ENCODE peak calls at places on chromosomes 12 and 14, in seven cellular contexts. One of them, this sample, is unnamed.

GRCh38 chr14:77043177-77043983 is 14.9 kb upstream of the IRF2BPL start:
- DNase-seq in GM20000: no peak
- DNase-seq in transverse colon: no peak
- DNase-seq in fibroblast of the aortic adventitia: peak
- DNase-seq in endothelial cell: no peak
- DNase-seq in HFF-Myc: no peak
- DNase-seq in ovary: peak
- DNase-seq in this sample: peak

GRCh38 chr12:58293308-58293983 is 352.1 kb downstream of the ATP23 start:
- DNase-seq in GM20000: no peak
- DNase-seq in fibroblast of the aortic adventitia: no peak
- DNase-seq in ovary: no peak
- DNase-seq in HFF-Myc: no peak
- DNase-seq in transverse colon: no peak
- DNase-seq in endothelial cell: no peak
- DNase-seq in this sample: no peak

GRCh38 chr14:59337151-59337611 is 128.0 kb downstream of the GPR135 start:
- DNase-seq in fibroblast of the aortic adventitia: peak
- DNase-seq in GM20000: no peak
- DNase-seq in transverse colon: peak
- DNase-seq in ovary: peak
- DNase-seq in HFF-Myc: no peak
- DNase-seq in endothelial cell: no peak
- DNase-seq in this sample: no peak

GRCh38 chr12:18723752-18724151 is 14.1 kb downstream of the PLCZ1 start:
- DNase-seq in HFF-Myc: peak
- DNase-seq in ovary: no peak
- DNase-seq in GM20000: no peak
- DNase-seq in fibroblast of the aortic adventitia: peak
- DNase-seq in transverse colon: no peak
- DNase-seq in endothelial cell: no peak
- DNase-seq in this sample: no peak

GRCh38 chr12:122265433-122265832 is 861 bp downstream of the VPS33A start:
- DNase-seq in ovary: no peak
- DNase-seq in GM20000: no peak
- DNase-seq in fibroblast of the aortic adventitia: no peak
- DNase-seq in transverse colon: no peak
- DNase-seq in HFF-Myc: no peak
- DNase-seq in endothelial cell: no peak
- DNase-seq in this sample: no peak

GRCh38 chr14:101456246-101457159 is 104.8 kb upstream of the DIO3 start:
- DNase-seq in fibroblast of the aortic adventitia: no peak
- DNase-seq in ovary: peak
- DNase-seq in HFF-Myc: no peak
- DNase-seq in GM20000: no peak
- DNase-seq in transverse colon: no peak
- DNase-seq in endothelial cell: no peak
- DNase-seq in this sample: no peak

GRCh38 chr12:126493366-126494108 is 1428.3 kb downstream of the AACS start:
- DNase-seq in endothelial cell: no peak
- DNase-seq in HFF-Myc: no peak
- DNase-seq in GM20000: no peak
- DNase-seq in transverse colon: no peak
- DNase-seq in fibroblast of the aortic adventitia: peak
- DNase-seq in ovary: no peak
- DNase-seq in this sample: no peak

GRCh38 chr14:43140453-43140852 is 1366.6 kb downstream of the FSCB start:
- DNase-seq in HFF-Myc: no peak
- DNase-seq in fibroblast of the aortic adventitia: no peak
- DNase-seq in endothelial cell: no peak
- DNase-seq in ovary: no peak
- DNase-seq in transverse colon: no peak
- DNase-seq in GM20000: no peak
- DNase-seq in this sample: no peak

GRCh38 chr14:33897878-33898535 is 52.9 kb downstream of the EGLN3 start:
- DNase-seq in endothelial cell: no peak
- DNase-seq in transverse colon: no peak
- DNase-seq in fibroblast of the aortic adventitia: no peak
- DNase-seq in GM20000: no peak
- DNase-seq in ovary: no peak
- DNase-seq in HFF-Myc: no peak
- DNase-seq in this sample: no peak

GRCh38 chr12:106118-106561 is 39.6 kb downstream of the IQSEC3 start:
- DNase-seq in endothelial cell: peak
- DNase-seq in transverse colon: peak
- DNase-seq in fibroblast of the aortic adventitia: no peak
- DNase-seq in HFF-Myc: no peak
- DNase-seq in ovary: no peak
- DNase-seq in GM20000: peak
- DNase-seq in this sample: peak

GRCh38 chr12:70267550-70267949 is 24.3 kb downstream of the CNOT2 start:
- DNase-seq in fibroblast of the aortic adventitia: peak
- DNase-seq in ovary: no peak
- DNase-seq in HFF-Myc: peak
- DNase-seq in endothelial cell: no peak
- DNase-seq in GM20000: no peak
- DNase-seq in transverse colon: no peak
- DNase-seq in this sample: no peak

GRCh38 chr12:40063424-40063823 is 42.5 kb downstream of the SLC2A13 start:
- DNase-seq in endothelial cell: no peak
- DNase-seq in transverse colon: no peak
- DNase-seq in HFF-Myc: no peak
- DNase-seq in fibroblast of the aortic adventitia: peak
- DNase-seq in GM20000: no peak
- DNase-seq in ovary: no peak
- DNase-seq in this sample: no peak

GRCh38 chr12:84738481-84738972 is 174.1 kb downstream of the SLC6A15 start:
- DNase-seq in fibroblast of the aortic adventitia: peak
- DNase-seq in GM20000: no peak
- DNase-seq in transverse colon: no peak
- DNase-seq in HFF-Myc: peak
- DNase-seq in ovary: no peak
- DNase-seq in endothelial cell: no peak
- DNase-seq in this sample: no peak

GRCh38 chr12:49503674-49504180 is 35.1 kb upstream of the KCNH3 start:
- DNase-seq in HFF-Myc: no peak
- DNase-seq in ovary: no peak
- DNase-seq in endothelial cell: no peak
- DNase-seq in fibroblast of the aortic adventitia: peak
- DNase-seq in GM20000: no peak
- DNase-seq in transverse colon: peak
- DNase-seq in this sample: no peak

GRCh38 chr12:38904932-38905479 is 385 bp downstream of the CPNE8 start:
- DNase-seq in HFF-Myc: no peak
- DNase-seq in GM20000: peak
- DNase-seq in transverse colon: peak
- DNase-seq in endothelial cell: peak
- DNase-seq in ovary: peak
- DNase-seq in fibroblast of the aortic adventitia: peak
- DNase-seq in this sample: peak

GRCh38 chr12:3255071-3255470 is 177.9 kb downstream of the TSPAN9 start:
- DNase-seq in transverse colon: no peak
- DNase-seq in HFF-Myc: no peak
- DNase-seq in fibroblast of the aortic adventitia: no peak
- DNase-seq in GM20000: no peak
- DNase-seq in ovary: no peak
- DNase-seq in endothelial cell: no peak
- DNase-seq in this sample: no peak

GRCh38 chr14:77284066-77284855 is 13.3 kb upstream of the NGB start:
- DNase-seq in ovary: no peak
- DNase-seq in transverse colon: no peak
- DNase-seq in endothelial cell: no peak
- DNase-seq in HFF-Myc: no peak
- DNase-seq in GM20000: no peak
- DNase-seq in fibroblast of the aortic adventitia: no peak
- DNase-seq in this sample: no peak

GRCh38 chr14:94907626-94908261 is 137.8 kb upstream of the GSC start:
- DNase-seq in fibroblast of the aortic adventitia: no peak
- DNase-seq in HFF-Myc: no peak
- DNase-seq in ovary: peak
- DNase-seq in endothelial cell: no peak
- DNase-seq in transverse colon: no peak
- DNase-seq in GM20000: no peak
- DNase-seq in this sample: no peak

GRCh38 chr12:124620606-124621295 is 53.3 kb upstream of the NCOR2 start:
- DNase-seq in GM20000: no peak
- DNase-seq in ovary: no peak
- DNase-seq in transverse colon: no peak
- DNase-seq in HFF-Myc: no peak
- DNase-seq in fibroblast of the aortic adventitia: no peak
- DNase-seq in endothelial cell: no peak
- DNase-seq in this sample: no peak

GRCh38 chr12:108047130-108047550 is 81.9 kb upstream of the WSCD2 start:
- DNase-seq in GM20000: peak
- DNase-seq in fibroblast of the aortic adventitia: peak
- DNase-seq in transverse colon: no peak
- DNase-seq in endothelial cell: no peak
- DNase-seq in ovary: no peak
- DNase-seq in HFF-Myc: no peak
- DNase-seq in this sample: no peak

GRCh38 chr14:102866982-102867761 is 55.3 kb upstream of the AMN start:
- DNase-seq in transverse colon: no peak
- DNase-seq in fibroblast of the aortic adventitia: no peak
- DNase-seq in GM20000: no peak
- DNase-seq in HFF-Myc: no peak
- DNase-seq in ovary: no peak
- DNase-seq in endothelial cell: no peak
- DNase-seq in this sample: no peak

GRCh38 chr14:31578266-31578665 is 17.1 kb downstream of the NUBPL start:
- DNase-seq in GM20000: no peak
- DNase-seq in ovary: no peak
- DNase-seq in endothelial cell: no peak
- DNase-seq in HFF-Myc: no peak
- DNase-seq in fibroblast of the aortic adventitia: no peak
- DNase-seq in transverse colon: no peak
- DNase-seq in this sample: no peak

GRCh38 chr14:24678801-24679247 is 44.8 kb upstream of the GZMB start:
- DNase-seq in HFF-Myc: peak
- DNase-seq in GM20000: peak
- DNase-seq in fibroblast of the aortic adventitia: peak
- DNase-seq in endothelial cell: peak
- DNase-seq in transverse colon: peak
- DNase-seq in ovary: peak
- DNase-seq in this sample: peak

DNA sequence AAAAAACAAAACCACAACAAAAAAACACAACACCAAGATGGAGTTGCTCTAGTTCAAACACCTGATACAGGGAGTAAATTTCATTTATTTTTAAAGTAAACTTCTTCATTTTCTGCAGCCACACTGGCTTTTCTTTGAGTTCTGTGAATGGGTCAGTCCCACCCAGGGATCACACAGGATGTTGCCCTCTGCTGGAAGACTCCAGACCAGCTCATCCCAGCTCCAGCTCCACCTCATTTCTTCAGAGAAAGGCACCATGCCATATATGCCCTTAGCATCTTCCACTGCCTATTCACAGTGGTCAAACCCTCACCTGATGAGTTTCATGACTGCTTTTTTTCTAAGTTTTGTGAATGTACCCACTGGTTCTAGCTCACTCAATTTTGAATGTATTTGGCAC is 8.0 kb downstream of the GLIPR1 start:
- DNase-seq in ovary: no peak
- DNase-seq in HFF-Myc: no peak
- DNase-seq in fibroblast of the aortic adventitia: peak
- DNase-seq in GM20000: no peak
- DNase-seq in transverse colon: no peak
- DNase-seq in endothelial cell: no peak
- DNase-seq in this sample: no peak
- TF ChIP-seq CTCF in ovary: no peak
- TF ChIP-seq CTCF in HFF-Myc: peak
- TF ChIP-seq CTCF in fibroblast of the aortic adventitia: peak
- TF ChIP-seq CTCF in GM20000: peak
- TF ChIP-seq CTCF in transverse colon: no peak
- TF ChIP-seq CTCF in endothelial cell: no peak
- TF ChIP-seq CTCF in this sample: peak

GRCh38 chr14:105267820-105268548 is 19.7 kb downstream of the BTBD6 start:
- DNase-seq in HFF-Myc: no peak
- DNase-seq in ovary: no peak
- DNase-seq in transverse colon: no peak
- DNase-seq in endothelial cell: no peak
- DNase-seq in GM20000: no peak
- DNase-seq in fibroblast of the aortic adventitia: no peak
- DNase-seq in this sample: no peak
- TF ChIP-seq CTCF in HFF-Myc: no peak
- TF ChIP-seq CTCF in ovary: no peak
- TF ChIP-seq CTCF in transverse colon: no peak
- TF ChIP-seq CTCF in endothelial cell: no peak
- TF ChIP-seq CTCF in GM20000: no peak
- TF ChIP-seq CTCF in fibroblast of the aortic adventitia: no peak
- TF ChIP-seq CTCF in this sample: no peak

DNA sequence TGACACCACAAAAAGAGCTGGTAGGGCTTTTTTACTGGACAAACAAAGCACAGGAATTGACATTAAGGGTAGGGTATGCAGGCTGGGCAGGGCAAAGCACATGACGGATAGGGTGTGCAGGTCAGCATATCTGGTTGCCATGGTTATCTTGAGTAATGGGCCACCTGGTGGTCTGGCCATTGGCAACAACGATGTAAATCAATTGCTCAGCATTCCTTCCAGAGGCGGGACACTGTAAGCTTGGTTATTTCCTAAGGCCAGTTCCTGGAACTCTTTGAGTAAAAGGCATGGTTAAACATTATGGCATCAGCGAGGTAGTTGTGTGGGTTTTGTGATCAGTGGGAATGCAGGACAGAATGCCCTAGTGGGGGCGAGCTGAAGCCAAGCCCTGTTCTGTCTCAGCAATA is 396.9 kb upstream of the PDE3A start:
- DNase-seq in transverse colon: no peak
- DNase-seq in fibroblast of the aortic adventitia: peak
- DNase-seq in GM20000: no peak
- DNase-seq in HFF-Myc: no peak
- DNase-seq in ovary: no peak
- DNase-seq in endothelial cell: peak
- DNase-seq in this sample: no peak
- TF ChIP-seq CTCF in transverse colon: no peak
- TF ChIP-seq CTCF in fibroblast of the aortic adventitia: no peak
- TF ChIP-seq CTCF in GM20000: no peak
- TF ChIP-seq CTCF in HFF-Myc: no peak
- TF ChIP-seq CTCF in ovary: no peak
- TF ChIP-seq CTCF in endothelial cell: no peak
- TF ChIP-seq CTCF in this sample: no peak

GRCh38 chr14:67280506-67280905 is 39.3 kb downstream of the PALS1 start:
- DNase-seq in HFF-Myc: no peak
- DNase-seq in GM20000: no peak
- DNase-seq in ovary: no peak
- DNase-seq in endothelial cell: no peak
- DNase-seq in transverse colon: no peak
- DNase-seq in fibroblast of the aortic adventitia: no peak
- DNase-seq in this sample: no peak

DNA sequence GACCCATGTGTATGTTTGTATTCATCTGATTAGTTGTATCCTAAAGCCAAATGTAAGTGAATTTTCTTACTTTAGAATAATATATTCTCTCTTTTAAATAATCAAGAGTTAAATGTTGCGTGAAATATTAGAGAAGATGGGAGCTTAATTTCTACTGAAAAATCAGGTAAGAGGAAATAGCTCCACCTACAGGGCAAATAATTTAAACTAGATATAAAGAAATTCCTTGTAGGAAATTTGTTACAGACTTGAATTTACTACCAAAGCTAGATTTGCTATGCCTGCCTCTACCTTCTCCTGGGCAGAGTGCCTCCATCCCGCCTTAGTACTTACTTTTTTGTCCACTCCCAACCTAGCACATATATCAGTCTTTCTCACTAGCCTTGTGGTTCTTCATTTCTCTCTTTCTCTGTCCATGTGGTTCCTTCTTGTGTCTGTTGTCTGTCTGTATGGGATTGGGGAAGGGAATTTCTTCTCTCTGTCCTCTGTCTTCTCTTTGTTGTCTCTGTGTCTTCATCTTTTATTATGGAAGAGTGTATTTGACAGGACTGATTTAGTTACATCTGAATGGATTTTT is 44.7 kb downstream of the PALS1 start:
- DNase-seq in fibroblast of the aortic adventitia: peak
- DNase-seq in ovary: no peak
- DNase-seq in GM20000: peak
- DNase-seq in endothelial cell: no peak
- DNase-seq in HFF-Myc: no peak
- DNase-seq in transverse colon: no peak
- DNase-seq in this sample: peak
- TF ChIP-seq CTCF in fibroblast of the aortic adventitia: peak
- TF ChIP-seq CTCF in ovary: peak
- TF ChIP-seq CTCF in GM20000: no peak
- TF ChIP-seq CTCF in endothelial cell: peak
- TF ChIP-seq CTCF in HFF-Myc: peak
- TF ChIP-seq CTCF in transverse colon: peak
- TF ChIP-seq CTCF in this sample: peak

This sample was measured in GM13976.